ENCODE peak calls at places on chromosomes 1 and 21, in six cellular contexts. Y, W, Q, X, Z and S are unnamed samples.

GRCh38 chr1:14140800-14141526 is 441.0 kb downstream of the PRDM2 start:
- DNase-seq in W (no peak), Z (no peak), Q (peak), X (no peak), Y (no peak), S (no peak)

GRCh38 chr1:47934243-47934805 is 62.9 kb downstream of the TRABD2B start:
- DNase-seq in Y (no peak), W (no peak), Z (peak), X (no peak), Q (no peak), S (no peak)

GRCh38 chr1:84428220-84428619 is 29.9 kb downstream of the DNASE2B start:
- DNase-seq in Z (no peak), W (no peak), Q (no peak), Y (no peak), X (no peak), S (no peak)

GRCh38 chr1:99264201-99265021 is at the start of gene PLPPR4:
- DNase-seq in W (no peak), X (no peak), Y (no peak), Q (peak), Z (peak), S (no peak)

GRCh38 chr1:42831273-42831672 is 14.1 kb upstream of the SVBP start:
- DNase-seq in Z (no peak), W (no peak), Y (no peak), X (no peak), Q (no peak), S (no peak)

GRCh38 chr1:4801192-4801924 is 146.9 kb downstream of the AJAP1 start:
- DNase-seq in Q (no peak), Z (no peak), W (no peak), X (no peak), Y (no peak), S (no peak)

GRCh38 chr1:21935891-21936365 is 1.2 kb downstream of the HSPG2 start:
- DNase-seq in Y (no peak), W (no peak), X (no peak), Q (peak), Z (no peak), S (no peak)

GRCh38 chr1:53550201-53550741 is 91.1 kb downstream of the DMRTB1 start:
- DNase-seq in Z (peak), X (no peak), Q (no peak), W (no peak), Y (no peak), S (no peak)

GRCh38 chr1:26694597-26695416 is 1.0 kb upstream of the ARID1A start:
- DNase-seq in X (no peak), Y (no peak), W (no peak), Q (no peak), Z (no peak), S (no peak)

GRCh38 chr1:107594541-107594940 is 370.4 kb downstream of the VAV3 start:
- DNase-seq in Y (no peak), W (no peak), Z (peak), Q (peak), X (no peak), S (no peak)

GRCh38 chr1:209433649-209434031 is 149.9 kb upstream of the CAMK1G start:
- DNase-seq in Y (no peak), Z (no peak), Q (peak), W (no peak), X (no peak), S (no peak)

GRCh38 chr21:15437873-15438272 is 291.9 kb upstream of the USP25 start:
- DNase-seq in W (no peak), Z (peak), Q (peak), X (no peak), Y (no peak), S (no peak)

GRCh38 chr1:67710417-67710816 is 25.4 kb downstream of the GADD45A start:
- DNase-seq in Y (no peak), W (no peak), X (peak), Q (peak), Z (peak), S (no peak)

GRCh38 chr21:37348664-37349063 is 17.9 kb upstream of the DYRK1A start:
- DNase-seq in Y (no peak), Z (no peak), X (no peak), Q (peak), W (no peak), S (no peak)

GRCh38 chr1:63732666-63733065 is 41.2 kb upstream of the ROR1 start:
- DNase-seq in W (no peak), Z (peak), Q (no peak), X (no peak), Y (no peak), S (no peak)

GRCh38 chr1:110003747-110004428 is 19.3 kb downstream of the AHCYL1 start:
- DNase-seq in Q (peak), W (no peak), Y (no peak), Z (peak), X (peak), S (peak)

GRCh38 chr1:64469977-64470669 is at the start of gene CACHD1:
- DNase-seq in W (peak), Y (peak), X (peak), Q (peak), Z (peak), S (peak)

GRCh38 chr1:18583326-18583941 is 47.2 kb upstream of the PAX7 start:
- DNase-seq in W (no peak), Y (no peak), X (no peak), Z (peak), Q (no peak), S (no peak)

GRCh38 chr1:200793677-200794076 is 55.0 kb downstream of the CAMSAP2 start:
- DNase-seq in Q (no peak), W (no peak), X (no peak), Z (no peak), Y (no peak), S (no peak)

GRCh38 chr1:236685917-236686814 is at the start of gene ACTN2:
- DNase-seq in X (no peak), Y (peak), Z (peak), Q (no peak), W (no peak), S (peak)

GRCh38 chr1:21857142-21857839 is 45.2 kb downstream of the LDLRAD2 start:
- DNase-seq in Y (no peak), X (no peak), Z (peak), W (no peak), Q (no peak), S (no peak)